ENCODE peak calls at places on chromosome 7, in five cellular contexts. C is WERI-Rb-1, I is left lung, U is GM06990, E is tibial nerve. O is an unnamed sample.

GRCh38 chr7:46589282-46589681 is 668.2 kb upstream of the IGFBP3 start:
- DNase-seq in U (no peak), C (no peak), I (no peak), E (no peak), O (no peak)

GRCh38 chr7:158601090-158601489 is 13.5 kb upstream of the PTPRN2 start:
- DNase-seq in E (no peak), U (no peak), C (no peak), I (no peak), O (no peak)

GRCh38 chr7:128830231-128831177 is at the start of gene FLNC:
- DNase-seq in I (no peak), U (no peak), C (no peak), E (no peak), O (no peak)

GRCh38 chr7:94368371-94368791 is 26.3 kb upstream of the COL1A2 start:
- DNase-seq in I (no peak), E (no peak), U (no peak), C (no peak), O (no peak)

GRCh38 chr7:1364068-1364905 is 95.0 kb downstream of the MICALL2 start:
- DNase-seq in U (no peak), C (no peak), I (no peak), E (no peak), O (no peak)

GRCh38 chr7:51067757-51068156 is 248.9 kb downstream of the COBL start:
- DNase-seq in I (no peak), U (no peak), C (peak), E (peak), O (peak)

GRCh38 chr7:24715661-24716479 is 41.4 kb downstream of the GSDME start:
- DNase-seq in E (no peak), C (peak), I (no peak), U (peak), O (peak)

GRCh38 chr7:7512861-7513597 is 22.6 kb downstream of the COL28A1 start:
- DNase-seq in C (no peak), E (no peak), U (no peak), I (no peak), O (no peak)

GRCh38 chr7:54946764-54947163 is 72.1 kb upstream of the EGFR start:
- DNase-seq in I (no peak), U (no peak), C (no peak), E (no peak), O (no peak)

GRCh38 chr7:2005746-2006145 is 227.0 kb downstream of the MAD1L1 start:
- DNase-seq in E (no peak), U (no peak), C (no peak), I (peak), O (no peak)

GRCh38 chr7:111639894-111640293 is 77.6 kb upstream of the IMMP2L start:
- DNase-seq in I (no peak), U (no peak), C (no peak), E (peak), O (no peak)

GRCh38 chr7:149725916-149726315 is 47.5 kb downstream of the ZNF467 start:
- DNase-seq in E (no peak), C (no peak), I (peak), U (no peak), O (no peak)

GRCh38 chr7:109256762-109257560 is 687.3 kb downstream of the DNAJB9 start:
- DNase-seq in I (no peak), U (no peak), C (no peak), E (no peak), O (no peak)

GRCh38 chr7:93629291-93629801 is 54.8 kb upstream of the CALCR start:
- DNase-seq in I (no peak), U (no peak), C (no peak), E (no peak), O (no peak)

GRCh38 chr7:39910108-39910869 is 39.8 kb upstream of the CDK13 start:
- DNase-seq in I (no peak), E (no peak), U (no peak), C (no peak), O (no peak)

GRCh38 chr7:108630002-108630401 is 60.3 kb downstream of the DNAJB9 start:
- DNase-seq in C (peak), U (no peak), I (no peak), E (no peak), O (no peak)

GRCh38 chr7:16295558-16295957 is 125.8 kb downstream of the CRPPA start:
- DNase-seq in E (no peak), C (no peak), U (no peak), I (no peak), O (no peak)

GRCh38 chr7:70660819-70661191 is 471.1 kb upstream of the GALNT17 start:
- DNase-seq in U (no peak), C (no peak), I (no peak), E (no peak), O (no peak)

GRCh38 chr7:155619634-155620271 is 24.7 kb upstream of the RBM33 start:
- DNase-seq in U (no peak), C (no peak), I (no peak), E (no peak), O (no peak)

GRCh38 chr7:81607987-81608386 is 161.9 kb downstream of the HGF start:
- DNase-seq in I (no peak), E (no peak), C (no peak), U (no peak), O (no peak)

GRCh38 chr7:55903985-55904759 is 16.9 kb downstream of the ZNF713 start:
- DNase-seq in E (no peak), C (no peak), I (no peak), U (peak), O (peak)

GRCh38 chr7:37432240-37432917 is 16.3 kb downstream of the ELMO1 start:
- DNase-seq in E (no peak), I (no peak), U (no peak), C (no peak), O (no peak)

GRCh38 chr7:93719546-93719945 is 145.0 kb upstream of the CALCR start:
- DNase-seq in C (no peak), U (no peak), E (no peak), I (no peak), O (no peak)

DNA sequence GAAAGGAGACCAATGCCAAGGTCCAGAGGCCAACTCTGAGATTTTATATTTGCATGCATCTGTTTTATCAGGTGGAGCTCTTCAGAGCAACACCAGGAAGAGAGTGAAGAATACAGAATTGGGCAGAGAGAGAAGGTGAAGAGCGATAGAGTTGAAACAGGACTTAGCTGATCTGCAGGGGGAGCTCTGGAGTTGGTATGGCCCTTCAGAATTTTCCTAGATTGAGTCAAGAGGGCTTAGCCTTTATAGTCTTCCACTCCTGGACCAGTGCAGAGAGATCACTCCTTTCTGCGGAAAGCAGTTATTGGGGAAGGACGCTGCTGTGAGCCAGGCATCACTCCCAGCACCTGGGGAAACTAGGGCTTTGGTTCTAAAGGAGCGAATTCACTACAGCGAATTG is 105.0 kb upstream of the DGKB start:
- DNase-seq in C (peak), U (no peak), E (no peak), I (no peak), O (no peak)
- TF ChIP-seq CTCF in C (peak), U (peak), E (no peak), I (no peak), O (peak)

DNA sequence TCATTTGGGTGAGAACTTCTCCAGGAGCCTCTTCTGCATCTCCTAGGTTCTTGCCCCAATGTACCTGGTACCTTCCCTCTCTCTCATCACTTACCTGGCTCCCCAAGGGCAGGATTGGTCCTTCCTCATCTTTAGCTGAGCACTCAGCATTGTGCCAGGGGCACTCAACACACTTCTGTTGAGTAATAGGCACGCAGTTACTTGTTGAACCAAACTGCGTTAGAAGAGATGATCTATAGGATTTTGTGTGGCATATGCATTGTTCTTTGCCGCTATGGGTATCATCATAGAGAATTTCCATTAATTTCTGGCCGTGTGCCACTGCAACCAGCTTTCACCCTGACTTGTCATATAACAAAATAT is 16.4 kb downstream of the TBXAS1 start:
- DNase-seq in U (no peak), C (no peak), I (no peak), E (no peak), O (no peak)
- H3K4me3 ChIP-seq in U (no peak), C (no peak), I (no peak), E (no peak), O (no peak)

GRCh38 chr7:12494354-12495024 is 76.0 kb upstream of the SCIN start:
- DNase-seq in U (no peak), I (no peak), C (no peak), E (no peak), O (no peak)
- TF ChIP-seq CTCF in U (peak), I (no peak), C (no peak), E (no peak), O (peak)

GRCh38 chr7:101948650-101949049 is 131.2 kb downstream of the CUX1 start:
- DNase-seq in I (no peak), U (no peak), C (no peak), E (no peak), O (no peak)

GRCh38 chr7:101950450-101951119 is 133.2 kb downstream of the CUX1 start:
- DNase-seq in C (no peak), E (no peak), I (no peak), U (no peak), O (no peak)

GRCh38 chr7:101944611-101945010 is 127.2 kb downstream of the CUX1 start:
- DNase-seq in E (no peak), U (no peak), C (no peak), I (no peak), O (no peak)

GRCh38 chr7:101945034-101945758 is 127.8 kb downstream of the CUX1 start:
- DNase-seq in I (no peak), E (no peak), C (no peak), U (no peak), O (no peak)

DNA sequence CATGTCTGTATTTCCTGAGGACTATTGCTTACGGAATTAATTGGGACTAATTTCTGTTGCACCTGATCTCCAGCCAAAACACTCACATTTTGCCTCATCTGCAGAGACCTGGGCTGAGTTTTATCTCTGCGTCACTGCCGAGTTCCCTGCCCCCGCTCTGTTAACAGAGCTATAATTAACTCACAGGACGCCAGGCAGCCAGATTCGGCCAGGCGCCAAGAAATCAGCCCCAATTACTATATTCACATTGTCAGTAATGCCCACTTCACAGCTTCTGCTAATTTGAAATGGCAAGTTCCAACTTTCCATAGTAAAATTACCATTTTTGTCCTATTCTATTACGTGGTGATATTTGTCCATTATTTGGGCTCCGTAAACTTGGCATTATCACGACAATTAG is 130.5 kb downstream of the CUX1 start:
- DNase-seq in C (no peak), I (no peak), U (no peak), E (no peak), O (no peak)
- H3K4me3 ChIP-seq in C (no peak), I (no peak), U (no peak), E (no peak), O (no peak)

GRCh38 chr7:106039486-106040060 is 72.5 kb downstream of the SYPL1 start:
- DNase-seq in C (peak), U (no peak), I (no peak), E (no peak), O (no peak)
- TF ChIP-seq CTCF in C (peak), U (no peak), I (no peak), E (no peak), O (no peak)

DNA sequence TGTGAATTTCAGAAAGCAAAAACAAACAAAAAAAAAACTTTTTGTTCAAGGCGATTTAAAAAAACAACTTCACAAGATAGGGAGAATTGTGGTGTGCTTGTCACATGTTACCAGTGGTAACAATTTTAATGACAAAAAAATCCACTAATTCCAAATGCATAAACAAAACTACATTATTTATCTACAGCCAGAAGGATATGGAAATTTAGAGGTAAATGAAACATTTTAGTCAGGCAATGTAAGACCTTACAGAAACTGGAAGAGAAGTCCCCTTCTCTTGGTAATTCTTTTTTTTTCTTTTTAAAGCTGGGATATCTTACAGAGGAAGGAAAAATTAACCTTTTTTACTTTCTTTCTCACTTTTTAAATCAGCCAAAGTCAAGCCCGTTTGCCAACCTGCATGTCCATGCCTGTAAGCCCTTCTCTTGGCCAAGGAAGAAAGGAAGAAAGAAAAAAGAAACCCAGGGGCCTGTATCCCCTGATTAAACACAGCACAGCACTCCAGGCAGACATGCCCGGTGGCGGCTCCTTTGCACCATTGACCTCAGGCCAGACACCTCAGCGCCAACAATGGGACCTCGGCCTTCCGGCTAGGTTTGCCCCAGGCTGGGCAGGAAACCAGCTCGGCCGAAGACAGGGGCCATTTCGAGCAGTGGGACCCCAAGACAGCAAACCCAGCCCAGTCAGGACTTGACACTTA is 3.0 kb downstream of the HOXA10 start:
- DNase-seq in C (no peak), U (no peak), I (peak), E (no peak), O (no peak)
- H3K4me3 ChIP-seq in C (no peak), U (no peak), I (no peak), E (peak), O (no peak)

O was measured in GM12864.